ENCODE peak calls at places on chromosome 22, in five cellular contexts. Y, Z, C, I and G are unnamed samples.

GRCh38 chr22:18000441-18001039 is 23.8 kb downstream of the MICAL3 start:
- DNase-seq in Y (peak; percentile 69), Z (peak; percentile 63), C (no peak), I (peak; percentile 51), G (no peak)

GRCh38 chr22:49765951-49766350 is 61.7 kb downstream of the BRD1 start:
- DNase-seq in Y (peak; percentile 56), Z (no peak), C (peak; percentile 72), I (peak; percentile 19), G (no peak)

GRCh38 chr22:19035474-19036228 is 86.6 kb downstream of the DGCR2 start:
- DNase-seq in Y (no peak), Z (peak; percentile 81), C (peak; percentile 50), I (no peak), G (no peak)

GRCh38 chr22:50247748-50248147 is 2.9 kb upstream of the TUBGCP6 start:
- DNase-seq in Y (no peak), Z (peak; percentile 66), C (no peak), I (no peak), G (no peak)

GRCh38 chr22:46030241-46030880 is 53.4 kb upstream of the WNT7B start:
- DNase-seq in Y (peak; percentile 65), Z (no peak), C (no peak), I (no peak), G (no peak)

GRCh38 chr22:24516301-24516737 is 21.2 kb downstream of the UPB1 start:
- DNase-seq in Y (no peak), Z (no peak), C (no peak), I (no peak), G (no peak)

GRCh38 chr22:46171940-46172339 is 21.6 kb downstream of the PPARA start:
- DNase-seq in Y (no peak), Z (no peak), C (no peak), I (no peak), G (no peak)

GRCh38 chr22:17969732-17970131 is 54.6 kb downstream of the MICAL3 start:
- DNase-seq in Y (no peak), Z (no peak), C (no peak), I (no peak), G (peak; percentile 21)

GRCh38 chr22:41288245-41288946 is 2.4 kb upstream of the RANGAP1 start:
- DNase-seq in Y (peak; percentile 69), Z (no peak), C (peak; percentile 13), I (no peak), G (no peak)

GRCh38 chr22:23826510-23827350 is 12.1 kb downstream of the DERL3 start:
- DNase-seq in Y (peak; percentile 50), Z (peak; percentile 1), C (no peak), I (no peak), G (no peak)

GRCh38 chr22:19196841-19197612 is 18.5 kb upstream of the SLC25A1 start:
- DNase-seq in Y (peak; percentile 25), Z (no peak), C (no peak), I (no peak), G (no peak)

GRCh38 chr22:37186228-37186996 is 1.6 kb downstream of the C1QTNF6 start:
- DNase-seq in Y (peak; percentile 43), Z (peak; percentile 61), C (peak; percentile 26), I (no peak), G (no peak)

GRCh38 chr22:28435960-28436359 is 243.7 kb downstream of the TTC28 start:
- DNase-seq in Y (no peak), Z (no peak), C (no peak), I (no peak), G (no peak)

DNA sequence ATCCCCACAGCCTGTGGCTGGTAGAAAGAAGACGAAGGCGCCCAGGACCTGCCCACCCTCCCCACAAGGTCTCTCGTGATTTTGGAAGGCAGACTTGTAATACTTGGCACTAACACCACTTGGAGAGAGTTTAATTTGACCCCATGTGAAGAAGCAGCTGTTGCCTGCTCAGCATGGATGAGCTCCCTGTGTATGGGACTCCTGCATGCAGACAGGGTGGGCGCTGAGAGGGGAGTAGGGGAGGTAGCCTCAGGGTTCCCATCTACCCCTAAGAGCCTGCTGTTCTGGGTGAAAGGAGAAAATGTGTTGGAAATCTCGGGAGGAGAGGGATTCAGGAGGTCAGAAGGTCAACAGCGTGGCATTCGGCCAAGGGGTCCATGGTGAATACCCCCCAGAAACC is 625.9 kb downstream of the TBC1D22A start:
- DNase-seq in Y (peak; percentile 48), Z (no peak), C (no peak), I (no peak), G (no peak)
- TF ChIP-seq CTCF in Y (no peak), Z (no peak), C (no peak), I (no peak), G (no peak)

GRCh38 chr22:22195265-22196017 is 49.1 kb upstream of the VPREB1 start:
- DNase-seq in Y (no peak), Z (peak; percentile 90), C (no peak), I (peak; percentile 72), G (no peak)

GRCh38 chr22:22196833-22197477 is 47.6 kb upstream of the VPREB1 start:
- DNase-seq in Y (no peak), Z (no peak), C (no peak), I (no peak), G (no peak)

GRCh38 chr22:22197993-22198402 is 46.6 kb upstream of the VPREB1 start:
- DNase-seq in Y (no peak), Z (no peak), C (no peak), I (no peak), G (no peak)

GRCh38 chr22:22194931-22195264 is 49.7 kb upstream of the VPREB1 start:
- DNase-seq in Y (no peak), Z (no peak), C (no peak), I (no peak), G (no peak)

DNA sequence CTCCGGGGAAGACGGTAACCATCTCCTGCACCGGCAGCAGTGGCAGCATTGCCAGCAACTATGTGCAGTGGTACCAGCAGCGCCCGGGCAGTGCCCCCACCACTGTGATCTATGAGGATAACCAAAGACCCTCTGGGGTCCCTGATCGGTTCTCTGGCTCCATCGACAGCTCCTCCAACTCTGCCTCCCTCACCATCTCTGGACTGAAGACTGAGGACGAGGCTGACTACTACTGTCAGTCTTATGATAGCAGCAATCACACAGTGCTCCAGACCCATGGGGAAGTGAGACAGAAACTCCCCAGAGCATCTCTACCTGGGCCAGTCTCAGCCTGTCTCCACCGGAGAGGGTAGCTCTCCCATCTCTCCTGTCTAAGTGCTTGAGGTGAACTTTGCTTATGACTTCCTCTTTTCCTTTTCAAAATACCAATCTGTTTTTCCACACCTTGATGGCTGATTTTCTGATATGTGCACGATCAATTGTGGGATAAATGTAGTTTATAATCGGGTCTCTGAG is 48.5 kb upstream of the VPREB1 start:
- DNase-seq in Y (no peak), Z (no peak), C (no peak), I (no peak), G (no peak)
- H3K27ac ChIP-seq in Y (no peak overlapping the region), Z (no peak overlapping the region), C (no peak overlapping the region), I (no peak overlapping the region), G (no peak overlapping the region)

DNA sequence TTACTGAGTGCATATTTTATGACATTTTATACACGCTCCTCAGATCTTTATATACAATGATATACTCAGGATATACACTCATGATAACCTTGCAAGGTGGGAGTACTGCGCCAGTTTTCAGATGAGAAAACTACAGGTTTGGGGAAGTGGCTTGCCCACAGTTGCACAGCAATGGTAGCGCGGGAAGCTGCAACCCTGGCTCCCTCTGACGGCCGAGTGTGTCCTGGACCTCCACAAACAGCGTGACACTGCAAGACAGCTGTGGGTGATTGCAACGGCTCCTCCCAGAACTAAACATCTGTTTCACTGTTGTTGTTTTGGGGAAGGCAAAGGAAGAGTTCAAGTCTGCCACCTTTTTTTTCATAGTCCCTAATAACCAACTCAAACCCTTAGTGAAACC is 47.0 kb downstream of the PACSIN2 start:
- DNase-seq in Y (peak; percentile 82), Z (no peak), C (peak; percentile 93), I (no peak), G (no peak)
- H3K4me1 ChIP-seq in Y (peaks cover 58% of the 10 kb centered on the region), Z (peaks cover 12% of the 10 kb centered on the region), C (peaks cover 78% of the 10 kb centered on the region), I (peaks cover 1% of the 10 kb centered on the region), G (peaks cover 44% of the 10 kb centered on the region)

DNA sequence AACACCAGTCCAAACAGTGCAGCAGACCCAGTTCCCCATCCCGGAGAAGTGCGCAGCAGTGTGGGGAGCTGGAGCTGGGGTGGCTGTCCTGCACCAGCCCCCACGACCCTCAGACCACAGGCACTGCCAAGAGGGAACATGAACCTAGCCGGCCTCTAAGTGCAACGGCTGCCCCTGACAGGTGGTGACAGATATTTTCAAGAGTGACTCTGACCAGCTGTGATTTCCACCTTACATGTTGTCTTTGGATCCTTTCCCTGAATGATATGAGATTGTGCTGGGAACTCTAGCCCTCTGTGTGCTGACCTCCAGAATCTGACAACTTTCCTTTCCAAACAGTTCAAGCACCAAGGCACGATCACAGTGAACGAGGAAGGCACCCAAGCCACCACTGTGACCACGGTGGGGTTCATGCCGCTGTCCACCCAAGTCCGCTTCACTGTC is 12.6 kb downstream of the SERPIND1 start:
- DNase-seq in Y (no peak), Z (no peak), C (no peak), I (no peak), G (no peak)
- TF ChIP-seq CTCF in Y (no peak), Z (no peak), C (no peak), I (no peak), G (no peak)

GRCh38 chr22:32701021-32701420 is 100.5 kb upstream of the TIMP3 start:
- DNase-seq in Y (no peak), Z (no peak), C (no peak), I (no peak), G (no peak)

GRCh38 chr22:32699686-32700085 is 101.8 kb upstream of the TIMP3 start:
- DNase-seq in Y (no peak), Z (no peak), C (no peak), I (no peak), G (no peak)

GRCh38 chr22:32698926-32699619 is 102.4 kb upstream of the TIMP3 start:
- DNase-seq in Y (peak; percentile 80), Z (no peak), C (no peak), I (no peak), G (no peak)

GRCh38 chr22:32702421-32702820 is 99.1 kb upstream of the TIMP3 start:
- DNase-seq in Y (no peak), Z (no peak), C (no peak), I (no peak), G (no peak)

DNA sequence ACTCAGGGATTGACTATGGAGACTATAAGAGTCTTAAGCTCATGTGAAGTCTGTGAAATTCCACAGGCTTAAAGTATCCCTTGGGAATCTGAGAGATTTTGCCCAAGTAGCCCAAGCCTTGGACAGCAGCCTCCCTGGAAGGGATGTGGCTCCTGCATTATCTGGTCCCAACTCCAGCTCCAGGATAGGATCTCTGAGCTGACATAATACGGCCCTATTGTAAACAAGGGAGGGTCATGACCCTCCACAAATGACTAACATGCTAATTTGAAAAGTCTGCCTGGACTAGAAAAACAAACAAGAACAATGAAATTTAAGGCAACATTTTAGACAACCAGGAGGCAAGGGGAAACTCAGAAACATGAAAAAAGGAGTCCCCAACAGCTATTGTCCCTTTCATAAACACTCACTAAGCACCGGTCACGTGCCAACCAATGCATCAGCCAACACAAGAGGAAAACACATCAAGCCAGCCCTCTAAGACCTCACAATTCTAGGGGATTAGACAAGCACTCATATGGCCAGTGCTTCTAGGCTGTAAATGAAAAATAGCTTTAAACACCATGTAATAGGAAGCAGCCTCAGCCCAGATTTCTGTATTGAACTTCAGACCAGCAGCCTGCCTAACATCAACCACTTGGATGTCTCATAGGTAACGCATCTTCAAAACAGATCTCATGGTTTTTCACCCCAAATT is 101.2 kb upstream of the TIMP3 start:
- DNase-seq in Y (no peak), Z (peak; percentile 36), C (no peak), I (no peak), G (no peak)
- H3K27ac ChIP-seq in Y (peak overlapping the region; percentile 73), Z (no peak overlapping the region), C (no peak overlapping the region), I (peak overlapping the region; percentile 82), G (no peak overlapping the region)

GRCh38 chr22:48635031-48635430 is 1192.6 kb downstream of the BRD1 start:
- DNase-seq in Y (no peak), Z (no peak), C (no peak), I (no peak), G (no peak)
- H3K4me1 ChIP-seq in Y (no peaks in the 10 kb centered on the region), Z (peaks cover 15% of the 10 kb centered on the region), C (no peaks in the 10 kb centered on the region), I (no peaks in the 10 kb centered on the region), G (no peaks in the 10 kb centered on the region)